ENCODE peak calls at places on chromosomes 1 and 21, in ten cellular contexts. R, B, V, H, I, J, M, D, G and O are unnamed samples.
A peak's percentile ranks its signal among the peaks of the same experiment; 100 is the strongest.

GRCh38 chr21:36209626-36210171 is 53.1 kb downstream of the DOP1B start:
- DNase-seq in D (peak; percentile 34), B (peak; percentile 75), G (peak; percentile 73), H (peak; percentile 91), R (peak; percentile 82), M (peak; percentile 37), I (peak; percentile 72), J (peak; percentile 52), V (peak; percentile 39), O (peak; percentile 84)

GRCh38 chr1:247506831-247507230 is 29.4 kb downstream of the OR2C3 start:
- DNase-seq in D (no peak), I (no peak), V (no peak), J (no peak), M (no peak), G (no peak), R (no peak), H (no peak), B (no peak), O (no peak)

GRCh38 chr1:242586355-242586670 is 61.8 kb upstream of the PLD5 start:
- DNase-seq in D (no peak), V (no peak), I (no peak), H (no peak), J (no peak), B (no peak), R (no peak), G (no peak), M (no peak), O (no peak)

GRCh38 chr21:26715878-26716506 is 129.2 kb downstream of the ADAMTS1 start:
- DNase-seq in J (peak; percentile 20), D (peak; percentile 66), V (peak; percentile 48), G (no peak), I (peak; percentile 66), M (peak; percentile 22), R (peak; percentile 51), B (peak; percentile 73), H (peak; percentile 87), O (peak; percentile 52)

GRCh38 chr1:147496571-147496970 is 44.7 kb upstream of the BCL9 start:
- DNase-seq in M (peak; percentile 18), R (peak; percentile 37), J (no peak), B (peak; percentile 74), D (peak; percentile 41), V (peak; percentile 44), G (peak; percentile 19), I (peak; percentile 13), H (peak; percentile 62), O (no peak)

GRCh38 chr1:17287377-17287776 is 20.6 kb upstream of the PADI4 start:
- DNase-seq in V (no peak), D (peak; percentile 34), M (no peak), G (no peak), R (peak; percentile 73), I (no peak), B (peak; percentile 93), J (peak; percentile 78), H (no peak), O (no peak)

GRCh38 chr1:226489718-226490440 is 58.7 kb upstream of the STUM start:
- DNase-seq in D (no peak), I (no peak), G (no peak), V (no peak), H (no peak), B (no peak), M (no peak), J (no peak), R (no peak), O (no peak)

GRCh38 chr1:208205216-208206013 is 38.8 kb downstream of the PLXNA2 start:
- DNase-seq in I (no peak), R (no peak), H (no peak), D (no peak), G (no peak), B (no peak), J (no peak), M (no peak), V (peak; percentile 58), O (no peak)

GRCh38 chr1:110132682-110133081 is 17.6 kb upstream of the SLC6A17 start:
- DNase-seq in M (no peak), I (no peak), G (no peak), B (no peak), V (no peak), J (no peak), D (no peak), H (no peak), R (no peak), O (no peak)

GRCh38 chr21:18030248-18030647 is 211.1 kb upstream of the C21orf91 start:
- DNase-seq in B (no peak), D (no peak), I (no peak), R (no peak), V (no peak), M (no peak), H (no peak), J (no peak), G (no peak), O (no peak)

GRCh38 chr1:150530491-150531159 is 15.1 kb downstream of the FALEC start:
- DNase-seq in H (no peak), I (no peak), D (no peak), G (no peak), M (no peak), J (no peak), V (no peak), B (no peak), R (no peak), O (no peak)
- H3K4me1 ChIP-seq in H (peaks cover 2% of the 10 kb centered on the region), I (peaks cover 6% of the 10 kb centered on the region), D (peaks cover 3% of the 10 kb centered on the region), G (peaks cover 12% of the 10 kb centered on the region), M (peaks cover 13% of the 10 kb centered on the region), J (peaks cover 2% of the 10 kb centered on the region), V (peaks cover 5% of the 10 kb centered on the region), B (peaks cover 54% of the 10 kb centered on the region), R (peaks cover 13% of the 10 kb centered on the region), O (peaks cover 30% of the 10 kb centered on the region)

DNA sequence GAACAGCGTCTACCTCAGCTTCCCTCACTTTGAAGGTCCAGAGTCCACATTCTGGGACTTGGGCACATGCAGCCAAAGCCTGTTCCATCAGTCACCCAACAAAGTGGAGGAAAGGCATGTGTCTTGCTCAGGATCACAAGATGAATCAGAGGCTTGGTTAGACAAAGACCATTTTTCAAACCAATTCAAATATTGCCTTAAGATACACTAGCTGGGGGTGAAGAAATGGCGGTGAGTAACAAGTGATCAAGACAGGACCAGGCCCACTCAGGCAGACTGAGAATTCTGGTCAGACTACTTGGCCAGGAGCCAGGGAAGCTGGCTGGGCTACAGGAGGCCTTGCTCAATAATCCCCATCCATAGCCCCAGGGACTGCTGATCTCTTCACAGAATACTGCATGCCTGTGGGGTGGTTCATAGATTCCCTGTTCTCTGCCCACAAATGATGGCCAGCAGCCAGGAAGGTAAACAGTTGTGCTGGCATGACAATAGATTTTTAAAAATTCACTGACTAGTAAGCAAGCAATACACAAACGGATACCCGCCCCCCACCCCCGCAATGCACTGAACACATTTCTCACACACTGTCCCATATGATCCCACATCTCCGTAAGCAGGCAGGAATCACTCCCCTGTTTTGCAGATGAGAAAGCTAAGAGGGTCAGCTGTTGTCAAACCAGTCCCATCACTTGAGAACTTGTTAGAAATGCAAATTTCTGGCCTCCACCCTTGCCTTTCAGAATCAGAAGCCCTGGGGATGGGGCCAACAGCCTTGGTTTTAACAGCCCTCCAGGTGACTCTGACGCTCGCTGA is 27.2 kb downstream of the ERI3 start:
- DNase-seq in M (peak; percentile 31), J (peak; percentile 99), R (peak; percentile 100), H (peak; percentile 66), B (peak; percentile 100), I (peak; percentile 89), V (peak; percentile 71), D (peak; percentile 98), G (peak; percentile 96), O (no peak)
- H3K4me2 ChIP-seq in M (no peak overlapping the region), J (peak overlapping the region; percentile 52), R (peak overlapping the region; percentile 6), H (peak overlapping the region; percentile 17), B (peak overlapping the region; percentile 64), I (peak overlapping the region; percentile 48), V (peak overlapping the region; percentile 56), D (no peak overlapping the region), G (peak overlapping the region; percentile 65), O (no peak overlapping the region)

DNA sequence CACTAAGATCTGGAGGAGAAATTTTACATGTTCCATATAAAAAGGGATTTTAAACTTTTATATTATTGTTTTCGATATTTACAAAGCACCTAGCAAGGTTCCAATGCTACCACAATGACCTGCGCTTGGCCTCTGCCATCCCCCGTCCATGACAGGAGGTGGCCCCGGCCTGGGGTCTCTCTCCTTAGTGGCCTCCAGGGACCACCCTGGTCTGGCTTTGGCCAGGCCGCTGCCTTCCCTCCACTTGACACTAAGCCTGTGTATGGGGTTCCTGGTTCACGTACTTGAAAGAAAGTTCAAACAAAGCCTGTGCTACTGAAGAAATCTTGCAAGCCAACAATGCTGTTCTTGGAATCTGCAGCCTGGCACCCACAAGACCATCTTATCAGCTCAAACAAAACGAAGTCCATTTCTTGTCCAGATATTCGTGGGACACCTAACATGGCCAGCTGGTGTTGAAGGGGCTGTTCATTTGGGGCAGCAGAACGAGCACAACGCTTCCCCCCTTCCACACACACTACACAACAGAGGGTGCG is 12.8 kb downstream of the PRDM15 start:
- DNase-seq in R (no peak), J (no peak), V (no peak), H (no peak), I (no peak), G (no peak), D (no peak), B (no peak), M (no peak), O (no peak)
- H3K4me1 ChIP-seq in R (peaks cover 2% of the 10 kb centered on the region), J (no peaks in the 10 kb centered on the region), V (peaks cover 3% of the 10 kb centered on the region), H (no peaks in the 10 kb centered on the region), I (no peaks in the 10 kb centered on the region), G (peaks cover 4% of the 10 kb centered on the region), D (peaks cover 2% of the 10 kb centered on the region), B (peaks cover 21% of the 10 kb centered on the region), M (peaks cover 24% of the 10 kb centered on the region), O (peaks cover 78% of the 10 kb centered on the region)

GRCh38 chr1:13706058-13706457 is 6.1 kb downstream of the PRDM2 start:
- DNase-seq in B (peak; percentile 25), M (no peak), I (no peak), H (no peak), J (no peak), G (no peak), R (no peak), D (no peak), V (no peak), O (no peak)
- H3K4me2 ChIP-seq in B (peak overlapping the region; percentile 58), M (no peak overlapping the region), I (no peak overlapping the region), H (no peak overlapping the region), J (no peak overlapping the region), G (no peak overlapping the region), R (no peak overlapping the region), D (no peak overlapping the region), V (no peak overlapping the region), O (no peak overlapping the region)